ENCODE peak calls at places on chromosomes 1 and 21, in seven cellular contexts. One of them, this sample, is unnamed.
A peak's percentile ranks its signal among the peaks of the same experiment; 100 is the strongest.

GRCh38 chr1:225860107-225860506 is 22.1 kb downstream of the TMEM63A start:
- DNase-seq in AG09309: no peak
- DNase-seq in GM23338: no peak
- DNase-seq in tibial nerve: no peak
- DNase-seq in psoas muscle: peak; percentile 35
- DNase-seq in HFF-Myc: no peak
- DNase-seq in fibroblast of pulmonary artery: no peak
- DNase-seq in this sample: no peak

GRCh38 chr1:215567491-215568286 is 585 bp downstream of the KCTD3 start:
- DNase-seq in HFF-Myc: peak; percentile 21
- DNase-seq in psoas muscle: peak; percentile 63
- DNase-seq in GM23338: peak; percentile 63
- DNase-seq in tibial nerve: no peak
- DNase-seq in fibroblast of pulmonary artery: peak; percentile 56
- DNase-seq in AG09309: no peak
- DNase-seq in this sample: peak; percentile 50

GRCh38 chr21:45317401-45318145 is 29.9 kb upstream of the POFUT2 start:
- DNase-seq in fibroblast of pulmonary artery: peak; percentile 73
- DNase-seq in psoas muscle: no peak
- DNase-seq in AG09309: no peak
- DNase-seq in tibial nerve: no peak
- DNase-seq in HFF-Myc: no peak
- DNase-seq in GM23338: no peak
- DNase-seq in this sample: peak; percentile 53

GRCh38 chr1:95221306-95221705 is 12.7 kb upstream of the RWDD3 start:
- DNase-seq in psoas muscle: no peak
- DNase-seq in fibroblast of pulmonary artery: peak; percentile 17
- DNase-seq in GM23338: no peak
- DNase-seq in AG09309: no peak
- DNase-seq in tibial nerve: no peak
- DNase-seq in HFF-Myc: no peak
- DNase-seq in this sample: no peak

GRCh38 chr1:44239337-44239960 is 26.2 kb downstream of the DMAP1 start:
- DNase-seq in GM23338: peak; percentile 61
- DNase-seq in AG09309: no peak
- DNase-seq in HFF-Myc: no peak
- DNase-seq in fibroblast of pulmonary artery: peak; percentile 27
- DNase-seq in tibial nerve: no peak
- DNase-seq in psoas muscle: no peak
- DNase-seq in this sample: peak; percentile 47

GRCh38 chr21:35113064-35113463 is 64.0 kb upstream of the RUNX1 start:
- DNase-seq in GM23338: no peak
- DNase-seq in tibial nerve: no peak
- DNase-seq in HFF-Myc: no peak
- DNase-seq in fibroblast of pulmonary artery: no peak
- DNase-seq in psoas muscle: no peak
- DNase-seq in AG09309: no peak
- DNase-seq in this sample: peak; percentile 49

GRCh38 chr1:203751051-203751450 is 13.9 kb upstream of the LAX1 start:
- DNase-seq in fibroblast of pulmonary artery: peak; percentile 66
- DNase-seq in GM23338: no peak
- DNase-seq in HFF-Myc: no peak
- DNase-seq in psoas muscle: no peak
- DNase-seq in tibial nerve: no peak
- DNase-seq in AG09309: no peak
- DNase-seq in this sample: peak; percentile 83

GRCh38 chr21:35854281-35854680 is 206.0 kb downstream of the SETD4 start:
- DNase-seq in AG09309: no peak
- DNase-seq in GM23338: no peak
- DNase-seq in fibroblast of pulmonary artery: no peak
- DNase-seq in HFF-Myc: no peak
- DNase-seq in tibial nerve: no peak
- DNase-seq in psoas muscle: no peak
- DNase-seq in this sample: no peak

GRCh38 chr1:201461193-201461657 is 7.8 kb downstream of the PHLDA3 start:
- DNase-seq in GM23338: no peak
- DNase-seq in HFF-Myc: peak; percentile 81
- DNase-seq in tibial nerve: no peak
- DNase-seq in psoas muscle: peak; percentile 75
- DNase-seq in AG09309: peak; percentile 91
- DNase-seq in fibroblast of pulmonary artery: peak; percentile 96
- DNase-seq in this sample: peak; percentile 99

GRCh38 chr1:169561692-169562091 is 24.6 kb downstream of the F5 start:
- DNase-seq in tibial nerve: no peak
- DNase-seq in GM23338: no peak
- DNase-seq in AG09309: no peak
- DNase-seq in fibroblast of pulmonary artery: no peak
- DNase-seq in psoas muscle: no peak
- DNase-seq in HFF-Myc: no peak
- DNase-seq in this sample: no peak

GRCh38 chr1:31666290-31666963 is 21.8 kb upstream of the PEF1 start:
- DNase-seq in psoas muscle: no peak
- DNase-seq in HFF-Myc: peak; percentile 25
- DNase-seq in GM23338: no peak
- DNase-seq in fibroblast of pulmonary artery: peak; percentile 24
- DNase-seq in AG09309: no peak
- DNase-seq in tibial nerve: peak; percentile 42
- DNase-seq in this sample: peak; percentile 41

DNA sequence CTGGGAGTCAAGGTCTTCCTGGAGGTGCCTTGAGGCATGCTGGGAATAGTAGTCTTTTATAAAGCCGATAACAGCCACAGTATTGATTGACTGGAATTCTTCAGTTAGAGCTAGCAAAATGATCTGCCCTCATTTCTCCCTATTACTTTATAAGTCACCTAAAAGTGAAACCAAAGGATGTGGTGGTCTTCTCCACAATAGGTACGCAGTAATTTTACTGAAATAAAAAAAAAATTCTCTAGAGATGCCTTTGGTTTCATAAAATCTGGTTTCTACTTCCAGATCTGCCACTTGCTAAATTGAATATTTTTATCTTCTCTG is 518 bp upstream of the NDC1 start:
- DNase-seq in GM23338: no peak
- DNase-seq in fibroblast of pulmonary artery: no peak
- DNase-seq in psoas muscle: no peak
- DNase-seq in tibial nerve: no peak
- DNase-seq in HFF-Myc: no peak
- DNase-seq in AG09309: no peak
- DNase-seq in this sample: no peak
- H3K4me3 ChIP-seq in GM23338: no peak overlapping the region
- H3K4me3 ChIP-seq in fibroblast of pulmonary artery: peak overlapping the region; percentile 84
- H3K4me3 ChIP-seq in psoas muscle: peak overlapping the region; percentile 90
- H3K4me3 ChIP-seq in tibial nerve: peak overlapping the region; percentile 89
- H3K4me3 ChIP-seq in HFF-Myc: peak overlapping the region; percentile 97
- H3K4me3 ChIP-seq in AG09309: peak overlapping the region; percentile 57
- H3K4me3 ChIP-seq in this sample: peak overlapping the region; percentile 84

DNA sequence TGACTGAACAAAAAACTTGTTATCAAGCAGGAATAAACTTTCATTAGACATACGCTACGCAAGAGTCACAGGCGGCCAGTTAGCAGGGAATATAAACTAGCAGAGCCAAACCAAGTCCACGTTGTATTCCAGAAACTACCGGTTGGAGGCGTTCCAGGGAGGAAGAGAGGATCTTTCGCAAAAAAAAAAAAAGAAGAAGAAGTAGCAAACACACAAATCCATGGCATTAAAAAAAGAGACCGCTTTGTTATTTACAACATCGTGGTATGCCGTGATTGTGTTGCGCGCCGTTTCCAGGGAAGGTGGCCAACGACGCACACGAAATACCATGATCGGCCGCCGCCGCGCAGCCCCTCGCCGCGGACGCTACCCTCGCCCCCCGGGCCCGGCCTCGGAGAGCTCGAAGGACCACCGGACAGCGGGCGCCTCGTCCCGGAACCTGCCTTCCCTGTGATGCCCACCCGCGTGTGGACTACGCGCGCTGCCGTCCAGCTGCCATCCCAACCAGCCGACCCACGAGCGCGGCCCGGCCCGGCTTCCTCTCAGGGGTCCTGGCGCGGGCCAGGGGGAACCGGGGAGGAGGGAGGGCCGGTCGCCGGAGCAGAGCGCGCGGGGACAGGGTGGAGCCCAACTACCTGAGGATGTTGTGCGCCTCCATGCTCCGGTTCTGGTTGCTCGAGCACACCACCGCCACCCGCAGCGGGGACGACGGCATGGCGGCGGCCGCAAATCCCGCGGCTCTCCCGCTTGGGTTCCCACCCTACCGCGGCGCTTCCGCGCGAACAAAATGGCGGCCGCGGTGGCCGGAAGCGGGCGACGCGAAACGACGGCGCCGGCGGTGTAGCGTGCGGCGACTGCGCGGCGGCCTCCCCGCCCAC is 581 bp downstream of the SSU72 start:
- DNase-seq in tibial nerve: no peak
- DNase-seq in fibroblast of pulmonary artery: peak; percentile 72
- DNase-seq in AG09309: no peak
- DNase-seq in HFF-Myc: no peak
- DNase-seq in psoas muscle: peak; percentile 84
- DNase-seq in GM23338: peak; percentile 76
- DNase-seq in this sample: peak; percentile 78
- TF ChIP-seq CTCF in tibial nerve: no peak
- TF ChIP-seq CTCF in fibroblast of pulmonary artery: peak; percentile 25
- TF ChIP-seq CTCF in AG09309: peak; percentile 13
- TF ChIP-seq CTCF in HFF-Myc: peak; percentile 6
- TF ChIP-seq CTCF in psoas muscle: peak; percentile 10
- TF ChIP-seq CTCF in GM23338: peak; percentile 36
- TF ChIP-seq CTCF in this sample: peak; percentile 37

DNA sequence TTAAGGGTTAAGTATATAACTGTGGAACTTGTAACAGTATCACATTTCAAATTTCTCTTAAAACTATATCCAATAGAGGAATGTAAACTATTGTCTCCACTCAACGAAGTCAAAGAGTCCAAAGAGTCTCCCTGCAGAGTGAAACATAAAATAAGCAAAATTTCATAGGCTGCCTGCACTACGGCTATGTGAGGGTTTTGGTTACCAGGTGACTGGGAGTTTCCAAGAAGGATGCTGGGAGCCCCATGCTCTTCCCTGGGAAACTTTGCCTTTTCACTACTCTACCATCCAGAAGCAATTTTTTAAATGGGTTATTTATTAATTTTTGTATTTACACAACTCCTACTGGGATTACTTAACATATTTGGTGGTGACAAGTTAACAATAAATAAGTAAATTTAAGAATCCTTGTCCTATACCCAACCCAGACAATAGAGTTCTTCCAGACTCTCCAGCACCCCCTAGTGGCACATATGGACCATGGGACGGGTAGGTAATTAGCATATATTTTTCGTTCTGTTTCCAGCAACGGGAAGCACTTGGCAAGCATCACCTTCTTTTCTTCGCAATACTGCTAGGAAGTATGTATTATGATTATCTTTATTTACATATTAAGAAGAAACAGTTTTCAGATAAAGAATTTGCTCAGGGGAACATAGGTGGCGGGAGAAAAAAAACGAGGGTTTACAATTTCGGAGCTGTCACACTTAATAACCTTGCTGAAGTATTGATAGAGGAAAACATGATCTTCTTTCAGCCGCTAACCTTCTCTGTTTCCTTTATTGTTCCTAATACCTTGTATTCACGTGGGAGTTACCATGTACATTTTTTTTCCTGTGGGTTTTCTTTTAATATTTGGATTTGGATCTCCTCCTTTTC is 3.5 kb downstream of the FMO2 start:
- DNase-seq in HFF-Myc: peak; percentile 45
- DNase-seq in AG09309: peak; percentile 8
- DNase-seq in tibial nerve: no peak
- DNase-seq in psoas muscle: peak; percentile 49
- DNase-seq in fibroblast of pulmonary artery: peak; percentile 89
- DNase-seq in GM23338: peak; percentile 92
- DNase-seq in this sample: peak; percentile 84
- H3K4me3 ChIP-seq in HFF-Myc: no peak overlapping the region
- H3K4me3 ChIP-seq in AG09309: no peak overlapping the region
- H3K4me3 ChIP-seq in tibial nerve: peak overlapping the region; percentile 41
- H3K4me3 ChIP-seq in psoas muscle: peak overlapping the region; percentile 62
- H3K4me3 ChIP-seq in fibroblast of pulmonary artery: peak overlapping the region; percentile 51
- H3K4me3 ChIP-seq in GM23338: no peak overlapping the region
- H3K4me3 ChIP-seq in this sample: no peak overlapping the region

DNA sequence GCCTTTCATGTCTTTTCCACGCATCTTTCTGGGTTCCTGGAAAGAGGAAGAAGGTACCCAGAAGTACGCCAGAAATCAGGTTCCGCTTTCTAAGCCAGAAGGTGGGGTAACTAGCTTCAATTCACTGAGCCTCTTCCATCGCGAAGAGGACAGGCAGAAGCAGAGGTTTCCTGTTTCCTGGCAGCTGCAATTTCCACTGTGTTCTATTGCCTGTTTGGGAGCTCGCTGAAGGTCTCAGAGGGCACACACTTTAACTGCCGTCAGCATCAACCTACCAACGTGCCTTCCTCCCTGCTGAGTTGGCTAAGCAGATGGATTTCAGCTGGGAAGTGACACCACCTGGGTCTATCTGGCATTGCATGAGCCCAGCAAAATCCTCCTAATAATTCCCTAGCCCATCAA is 10.0 kb downstream of the NCF2 start:
- DNase-seq in HFF-Myc: no peak
- DNase-seq in tibial nerve: no peak
- DNase-seq in psoas muscle: no peak
- DNase-seq in GM23338: peak; percentile 76
- DNase-seq in AG09309: no peak
- DNase-seq in fibroblast of pulmonary artery: peak; percentile 38
- DNase-seq in this sample: peak; percentile 48
- TF ChIP-seq CTCF in HFF-Myc: peak; percentile 20
- TF ChIP-seq CTCF in tibial nerve: no peak
- TF ChIP-seq CTCF in psoas muscle: no peak
- TF ChIP-seq CTCF in GM23338: peak; percentile 26
- TF ChIP-seq CTCF in AG09309: peak; percentile 13
- TF ChIP-seq CTCF in fibroblast of pulmonary artery: peak; percentile 23
- TF ChIP-seq CTCF in this sample: peak; percentile 34

GRCh38 chr1:231924183-231924582 is 297.6 kb downstream of the DISC1 start:
- DNase-seq in tibial nerve: no peak
- DNase-seq in psoas muscle: no peak
- DNase-seq in AG09309: no peak
- DNase-seq in HFF-Myc: no peak
- DNase-seq in fibroblast of pulmonary artery: no peak
- DNase-seq in GM23338: no peak
- DNase-seq in this sample: no peak
- H3K4me3 ChIP-seq in tibial nerve: no peak overlapping the region
- H3K4me3 ChIP-seq in psoas muscle: no peak overlapping the region
- H3K4me3 ChIP-seq in AG09309: no peak overlapping the region
- H3K4me3 ChIP-seq in HFF-Myc: no peak overlapping the region
- H3K4me3 ChIP-seq in fibroblast of pulmonary artery: no peak overlapping the region
- H3K4me3 ChIP-seq in GM23338: no peak overlapping the region
- H3K4me3 ChIP-seq in this sample: no peak overlapping the region

DNA sequence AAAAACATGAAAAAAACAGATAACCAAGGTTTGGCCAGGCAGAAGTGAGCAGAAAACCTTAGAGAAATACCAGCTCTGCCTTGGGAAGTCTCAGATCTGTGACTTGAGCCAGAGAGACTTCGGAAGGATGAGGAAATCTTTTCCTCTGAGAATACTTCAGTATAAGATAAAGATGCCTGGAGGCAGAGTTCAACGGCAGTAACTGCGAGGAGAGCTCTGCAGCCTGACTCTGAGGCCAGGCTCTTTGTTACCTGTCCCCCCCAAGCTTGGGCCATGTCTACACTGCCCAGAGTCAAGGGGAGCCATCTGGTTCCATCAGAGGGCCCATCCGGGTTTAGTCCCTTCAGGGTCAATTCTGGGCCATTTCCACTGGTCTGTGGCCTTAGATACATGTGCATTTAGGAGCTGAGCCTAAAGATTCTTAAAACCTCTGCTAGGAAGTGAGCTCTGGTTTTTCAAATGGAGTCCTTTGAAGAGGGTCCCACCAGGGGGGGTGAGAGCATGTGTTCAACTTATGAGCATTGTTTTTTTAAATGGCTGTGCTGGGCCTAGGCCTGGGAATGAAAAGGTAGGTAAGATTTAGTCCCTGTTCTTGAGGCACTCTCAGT is 8.7 kb downstream of the KIRREL1 start:
- DNase-seq in fibroblast of pulmonary artery: peak; percentile 61
- DNase-seq in AG09309: no peak
- DNase-seq in psoas muscle: no peak
- DNase-seq in HFF-Myc: no peak
- DNase-seq in GM23338: peak; percentile 71
- DNase-seq in tibial nerve: no peak
- DNase-seq in this sample: peak; percentile 65
- TF ChIP-seq CTCF in fibroblast of pulmonary artery: no peak
- TF ChIP-seq CTCF in AG09309: no peak
- TF ChIP-seq CTCF in psoas muscle: no peak
- TF ChIP-seq CTCF in HFF-Myc: peak; percentile 20
- TF ChIP-seq CTCF in GM23338: peak; percentile 22
- TF ChIP-seq CTCF in tibial nerve: no peak
- TF ChIP-seq CTCF in this sample: peak; percentile 13